ENCODE peak calls at places on chromosomes 5 and 9, in nine cellular contexts. D, H, S, J, P, C, R, Z and Q are unnamed samples.

GRCh38 chr5:124371121-124371706 is 375.2 kb downstream of the ZNF608 start:
- DNase-seq in C (no peak), J (peak; percentile 33), R (no peak), P (peak; percentile 58), S (peak; percentile 18), D (no peak), Z (peak; percentile 29), H (no peak), Q (peak; percentile 42)

GRCh38 chr9:73200694-73201432 is 49.2 kb downstream of the ANXA1 start:
- DNase-seq in H (no peak), Z (peak; percentile 60), P (no peak), S (no peak), R (peak; percentile 44), D (no peak), C (no peak), J (peak; percentile 83), Q (no peak)

GRCh38 chr9:98944130-98945074 is 695 bp downstream of the COL15A1 start:
- DNase-seq in C (no peak), R (peak; percentile 24), J (peak; percentile 57), D (no peak), Z (peak; percentile 21), H (no peak), P (peak; percentile 34), S (no peak), Q (peak; percentile 85)

GRCh38 chr5:158992104-158992740 is 107.5 kb downstream of the EBF1 start:
- DNase-seq in S (no peak), J (peak; percentile 95), D (no peak), P (no peak), H (no peak), Z (peak; percentile 59), R (no peak), C (no peak), Q (no peak)

GRCh38 chr9:132575005-132575609 is 7.3 kb upstream of the BARHL1 start:
- DNase-seq in H (peak; percentile 75), S (peak; percentile 67), P (no peak), R (peak; percentile 75), D (peak; percentile 65), Z (peak; percentile 82), C (peak; percentile 79), J (peak; percentile 87), Q (peak; percentile 70)

GRCh38 chr9:138096192-138096845 is 218.7 kb downstream of the CACNA1B start:
- DNase-seq in R (no peak), Z (no peak), D (no peak), S (no peak), J (no peak), H (no peak), C (no peak), P (no peak), Q (no peak)

GRCh38 chr5:142421625-142422397 is 97.0 kb upstream of the SPRY4 start:
- DNase-seq in S (no peak), J (no peak), D (no peak), R (no peak), C (no peak), H (no peak), Z (no peak), P (no peak), Q (no peak)

GRCh38 chr9:128901822-128902221 is 19.0 kb upstream of the PHYHD1 start:
- DNase-seq in C (no peak), J (no peak), Z (no peak), D (no peak), R (no peak), H (no peak), P (no peak), S (no peak), Q (no peak)

GRCh38 chr9:136109351-136110081 is 9.2 kb downstream of the TMEM250 start:
- DNase-seq in P (peak; percentile 94), H (peak; percentile 91), D (peak; percentile 92), S (peak; percentile 92), Z (peak; percentile 95), R (peak; percentile 90), C (peak; percentile 93), J (peak; percentile 93), Q (peak; percentile 96)

GRCh38 chr9:136111190-136111589 is 7.5 kb downstream of the TMEM250 start:
- DNase-seq in P (no peak), R (no peak), D (no peak), J (no peak), S (no peak), Z (no peak), H (no peak), C (no peak), Q (no peak)

GRCh38 chr9:136111910-136112309 is 6.8 kb downstream of the TMEM250 start:
- DNase-seq in H (no peak), D (no peak), C (no peak), P (no peak), J (no peak), S (no peak), R (no peak), Z (no peak), Q (no peak)

GRCh38 chr9:136108648-136109266 is 9.9 kb downstream of the TMEM250 start:
- DNase-seq in P (no peak), J (no peak), C (no peak), H (no peak), R (no peak), D (no peak), S (no peak), Z (no peak), Q (no peak)

DNA sequence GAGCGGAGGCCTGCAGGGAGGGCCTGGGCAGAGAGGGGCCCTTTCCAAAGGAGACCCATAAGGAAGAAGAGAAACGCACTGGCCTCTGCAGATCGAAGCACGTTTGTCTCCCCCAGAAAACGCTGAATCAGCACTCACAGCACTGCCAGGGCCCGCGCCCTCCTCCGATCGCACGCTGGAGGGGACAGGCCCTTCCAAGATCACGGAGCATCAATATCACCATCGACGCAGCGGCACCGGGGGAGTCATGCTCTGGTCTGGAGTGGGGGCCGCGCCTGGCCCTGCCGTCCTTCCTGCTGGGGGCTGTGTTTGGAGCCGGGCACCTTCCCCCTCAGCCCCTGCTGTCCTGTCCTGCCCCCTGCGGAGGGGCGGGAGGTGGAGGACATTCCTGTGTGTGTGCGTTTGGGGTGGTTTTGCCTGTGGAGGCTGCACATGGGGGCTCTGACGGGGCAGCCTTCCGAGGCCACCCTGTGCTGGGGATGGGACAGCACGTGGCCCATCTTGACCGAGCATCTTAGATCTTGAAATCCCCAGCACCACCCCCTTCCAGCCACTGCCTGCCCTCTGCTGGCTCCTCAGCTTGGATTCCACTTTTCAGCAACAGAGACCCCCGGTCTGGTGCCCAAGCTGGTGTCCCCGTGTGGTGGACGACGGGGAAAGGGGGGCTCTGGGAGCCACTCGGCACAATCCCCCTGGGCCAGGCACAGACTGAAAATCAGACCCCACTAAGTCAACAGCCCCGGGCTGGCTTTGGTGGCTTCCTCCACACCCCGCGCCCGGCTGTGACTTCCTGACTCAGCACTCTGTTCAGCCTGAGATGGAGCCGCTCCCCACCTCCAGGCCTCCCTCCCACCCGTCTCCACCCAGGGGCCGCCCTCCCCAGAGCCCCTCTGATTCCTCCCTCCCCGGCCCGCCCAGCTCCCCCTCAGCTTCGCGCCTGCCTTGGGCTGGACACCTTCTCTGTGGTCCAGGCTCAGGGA is 8.3 kb downstream of the TMEM250 start:
- DNase-seq in J (peak; percentile 48), Z (peak; percentile 41), R (no peak), S (no peak), P (no peak), H (no peak), C (no peak), D (peak; percentile 49), Q (no peak)
- H3K4me1 ChIP-seq in J (peaks cover 31% of the 10 kb centered on the region), Z (peaks cover 19% of the 10 kb centered on the region), R (peaks cover 32% of the 10 kb centered on the region), S (peaks cover 60% of the 10 kb centered on the region), P (peaks cover 20% of the 10 kb centered on the region), H (peaks cover 9% of the 10 kb centered on the region), C (no peaks in the 10 kb centered on the region), D (peaks cover 87% of the 10 kb centered on the region), Q (no peaks in the 10 kb centered on the region)

GRCh38 chr9:94785211-94786169 is 59.0 kb downstream of the AOPEP start:
- DNase-seq in D (no peak), C (no peak), S (no peak), J (no peak), P (no peak), R (no peak), Z (no peak), H (no peak), Q (no peak)

GRCh38 chr9:94782367-94783120 is 56.0 kb downstream of the AOPEP start:
- DNase-seq in D (no peak), S (no peak), J (peak; percentile 84), C (no peak), R (no peak), H (no peak), Z (peak; percentile 44), P (no peak), Q (no peak)

GRCh38 chr9:94786586-94786985 is 60.1 kb downstream of the AOPEP start:
- DNase-seq in D (no peak), R (no peak), P (no peak), S (no peak), C (no peak), J (no peak), Z (no peak), H (no peak), Q (no peak)

GRCh38 chr9:94783121-94783664 is 56.7 kb downstream of the AOPEP start:
- DNase-seq in H (peak; percentile 90), S (peak; percentile 86), R (peak; percentile 100), D (peak; percentile 37), J (peak; percentile 99), C (peak; percentile 67), P (peak; percentile 68), Z (peak; percentile 90), Q (peak; percentile 80)

GRCh38 chr9:94783928-94784327 is 57.4 kb downstream of the AOPEP start:
- DNase-seq in Z (no peak), R (no peak), S (no peak), C (no peak), D (no peak), P (no peak), J (peak; percentile 35), H (no peak), Q (no peak)
- H3K4me1 ChIP-seq in Z (peaks cover 18% of the 10 kb centered on the region), R (peaks cover 64% of the 10 kb centered on the region), S (peaks cover 23% of the 10 kb centered on the region), C (no peaks in the 10 kb centered on the region), D (no peaks in the 10 kb centered on the region), P (no peaks in the 10 kb centered on the region), J (peaks cover 18% of the 10 kb centered on the region), H (peaks cover 7% of the 10 kb centered on the region), Q (peaks cover 2% of the 10 kb centered on the region)

GRCh38 chr5:111948517-111948916 is 191.5 kb upstream of the NREP start:
- DNase-seq in H (no peak), R (no peak), D (no peak), S (no peak), Z (peak; percentile 90), P (no peak), J (peak; percentile 94), C (no peak), Q (no peak)
- H3K4me1 ChIP-seq in H (no peaks in the 10 kb centered on the region), R (no peaks in the 10 kb centered on the region), D (no peaks in the 10 kb centered on the region), S (peaks cover 9% of the 10 kb centered on the region), Z (no peaks in the 10 kb centered on the region), P (no peaks in the 10 kb centered on the region), J (peaks cover 48% of the 10 kb centered on the region), C (no peaks in the 10 kb centered on the region), Q (no peaks in the 10 kb centered on the region)

GRCh38 chr9:114384836-114385411 is 2.9 kb downstream of the AKNA start:
- DNase-seq in R (no peak), S (no peak), C (no peak), Z (no peak), H (no peak), D (no peak), J (no peak), P (no peak), Q (no peak)

GRCh38 chr9:114383866-114384231 is 3.9 kb downstream of the AKNA start:
- DNase-seq in P (no peak), R (no peak), J (no peak), C (no peak), S (no peak), Z (no peak), H (no peak), D (peak; percentile 51), Q (no peak)

GRCh38 chr9:114386886-114387677 is 700 bp downstream of the AKNA start:
- DNase-seq in Z (peak; percentile 24), D (peak; percentile 44), P (peak; percentile 58), J (peak; percentile 52), S (peak; percentile 34), R (no peak), C (peak; percentile 54), H (no peak), Q (peak; percentile 83)

GRCh38 chr9:114386361-114386885 is 1.4 kb downstream of the AKNA start:
- DNase-seq in C (no peak), S (no peak), D (peak; percentile 21), R (no peak), H (no peak), J (no peak), P (no peak), Z (no peak), Q (no peak)

GRCh38 chr9:114385412-114386181 is 2.2 kb downstream of the AKNA start:
- DNase-seq in R (peak; percentile 24), J (peak; percentile 86), S (peak; percentile 68), D (peak; percentile 96), H (peak; percentile 70), C (peak; percentile 76), Z (peak; percentile 80), P (peak; percentile 64), Q (peak; percentile 90)
- H3K4me1 ChIP-seq in R (peaks cover 9% of the 10 kb centered on the region), J (peaks cover 80% of the 10 kb centered on the region), S (peaks cover 91% of the 10 kb centered on the region), D (peaks cover 72% of the 10 kb centered on the region), H (peaks cover 7% of the 10 kb centered on the region), C (no peaks in the 10 kb centered on the region), Z (peaks cover 49% of the 10 kb centered on the region), P (peaks cover 51% of the 10 kb centered on the region), Q (no peaks in the 10 kb centered on the region)